ENCODE peak calls at places on chromosomes 1 and 21, in six cellular contexts. T is endothelial cell, X is EL, B is T-helper 2 cell, A is hypothalamus, N is iris pigment epithelial cell. W is an unnamed sample.

GRCh38 chr1:70685300-70686286 is 274.5 kb downstream of the CTH start:
- DNase-seq in T (peak; percentile 64), X (peak; percentile 62), B (no peak), A (peak; percentile 31), N (peak; percentile 66), W (peak; percentile 30)

GRCh38 chr1:47317841-47318240 is 3.9 kb upstream of the STIL start:
- DNase-seq in T (no peak), X (peak; percentile 83), B (no peak), A (no peak), N (peak; percentile 85), W (no peak)

GRCh38 chr1:115314111-115314510 is 23.9 kb downstream of the NGF start:
- DNase-seq in T (no peak), X (no peak), B (no peak), A (no peak), N (no peak), W (peak; percentile 15)

GRCh38 chr1:93448292-93448982 is 519 bp downstream of the FNBP1L start:
- DNase-seq in T (peak; percentile 56), X (peak; percentile 56), B (no peak), A (no peak), N (no peak), W (no peak)

GRCh38 chr1:2279210-2279639 is 51.1 kb downstream of the SKI start:
- DNase-seq in T (peak; percentile 83), X (peak; percentile 69), B (no peak), A (no peak), N (peak; percentile 87), W (no peak)

GRCh38 chr21:23014021-23014420 is 2015.8 kb downstream of the NCAM2 start:
- DNase-seq in T (no peak), X (no peak), B (no peak), A (no peak), N (no peak), W (no peak)

GRCh38 chr1:102970496-102971078 is 137.7 kb downstream of the COL11A1 start:
- DNase-seq in T (peak; percentile 24), X (peak; percentile 58), B (no peak), A (no peak), N (peak; percentile 61), W (peak; percentile 17)

GRCh38 chr1:53176452-53177344 is 19.9 kb upstream of the CPT2 start:
- DNase-seq in T (no peak), X (no peak), B (no peak), A (no peak), N (no peak), W (no peak)

GRCh38 chr1:218739426-218739825 is 394.3 kb downstream of the TGFB2 start:
- DNase-seq in T (no peak), X (no peak), B (no peak), A (no peak), N (peak; percentile 87), W (no peak)

GRCh38 chr21:16571594-16571993 is 841.8 kb downstream of the USP25 start:
- DNase-seq in T (no peak), X (peak; percentile 32), B (no peak), A (no peak), N (peak; percentile 84), W (no peak)

GRCh38 chr1:110440877-110441276 is 10.1 kb upstream of the PROK1 start:
- DNase-seq in T (no peak), X (peak; percentile 68), B (no peak), A (no peak), N (peak; percentile 66), W (no peak)

GRCh38 chr1:185315364-185316108 is 1.5 kb downstream of the IVNS1ABP start:
- DNase-seq in T (no peak), X (no peak), B (no peak), A (no peak), N (no peak), W (no peak)

GRCh38 chr21:31558839-31559367 is 100.6 kb upstream of the SOD1 start:
- DNase-seq in T (peak; percentile 96), X (peak; percentile 84), B (peak; percentile 82), A (peak; percentile 95), N (peak; percentile 98), W (peak; percentile 96)

GRCh38 chr1:33429332-33429731 is 1.6 kb downstream of the PHC2 start:
- DNase-seq in T (no peak), X (no peak), B (no peak), A (no peak), N (no peak), W (no peak)

GRCh38 chr1:86245566-86246190 is 89.1 kb upstream of the COL24A1 start:
- DNase-seq in T (no peak), X (no peak), B (no peak), A (no peak), N (no peak), W (no peak)

GRCh38 chr1:231611851-231612250 is 14.7 kb upstream of the DISC1 start:
- DNase-seq in T (no peak), X (no peak), B (no peak), A (no peak), N (no peak), W (no peak)

GRCh38 chr1:1058921-1059493 is 15.1 kb downstream of the RNF223 start:
- DNase-seq in T (peak; percentile 58), X (peak; percentile 54), B (no peak), A (no peak), N (peak; percentile 15), W (no peak)

GRCh38 chr1:245310605-245311531 is 156.1 kb downstream of the KIF26B start:
- DNase-seq in T (peak; percentile 23), X (no peak), B (no peak), A (no peak), N (no peak), W (peak; percentile 50)

GRCh38 chr1:84701366-84701765 is 11.1 kb upstream of the SSX2IP start:
- DNase-seq in T (no peak), X (no peak), B (no peak), A (no peak), N (peak; percentile 40), W (no peak)

GRCh38 chr1:156571261-156571958 is 955 bp downstream of the IQGAP3 start:
- DNase-seq in T (no peak), X (peak; percentile 91), B (no peak), A (no peak), N (peak; percentile 89), W (no peak)

GRCh38 chr1:220113136-220113695 is 19.3 kb downstream of the IARS2 start:
- DNase-seq in T (no peak), X (peak; percentile 25), B (no peak), A (no peak), N (peak; percentile 51), W (no peak)

GRCh38 chr1:58746757-58747156 is 37.1 kb downstream of the JUN start:
- DNase-seq in T (no peak), X (peak; percentile 46), B (no peak), A (no peak), N (no peak), W (no peak)

GRCh38 chr1:39675220-39675619 is 3.3 kb upstream of the NT5C1A start:
- DNase-seq in T (no peak), X (no peak), B (no peak), A (no peak), N (no peak), W (no peak)

GRCh38 chr1:197469620-197470210 is 201.7 kb downstream of the CRB1 start:
- DNase-seq in T (no peak), X (no peak), B (no peak), A (no peak), N (no peak), W (no peak)

GRCh38 chr1:21510113-21510493 is 880 bp downstream of the ALPL start:
- DNase-seq in T (no peak), X (no peak), B (no peak), A (no peak), N (no peak), W (no peak)

GRCh38 chr21:45551316-45551715 is 9.1 kb upstream of the SLC19A1 start:
- DNase-seq in T (no peak), X (peak; percentile 80), B (no peak), A (no peak), N (peak; percentile 88), W (no peak)

GRCh38 chr21:25776440-25776839 is 41.7 kb downstream of the GABPA start:
- DNase-seq in T (no peak), X (no peak), B (no peak), A (no peak), N (no peak), W (no peak)

GRCh38 chr1:93566227-93566626 is 115.4 kb downstream of the BCAR3 start:
- DNase-seq in T (no peak), X (no peak), B (no peak), A (no peak), N (no peak), W (no peak)

GRCh38 chr1:238052496-238053266 is 162.0 kb upstream of the ZP4 start:
- DNase-seq in T (no peak), X (peak; percentile 7), B (no peak), A (no peak), N (no peak), W (no peak)

GRCh38 chr1:193519922-193520321 is 333.5 kb upstream of the B3GALT2 start:
- DNase-seq in T (no peak), X (no peak), B (no peak), A (no peak), N (no peak), W (no peak)

GRCh38 chr1:220511183-220511582 is 16.8 kb upstream of the MARK1 start:
- DNase-seq in T (no peak), X (peak; percentile 72), B (no peak), A (no peak), N (peak; percentile 11), W (no peak)

GRCh38 chr1:155989992-155990325 is 11.6 kb upstream of the ARHGEF2 start:
- DNase-seq in T (no peak), X (no peak), B (no peak), A (no peak), N (no peak), W (peak; percentile 50)

GRCh38 chr1:198056255-198056654 is 100.5 kb upstream of the NEK7 start:
- DNase-seq in T (peak; percentile 35), X (peak; percentile 6), B (no peak), A (no peak), N (peak; percentile 1), W (no peak)